ENCODE peak calls at places on chromosomes 7 and 10, in six cellular contexts. E, J, K, R, Z and Q are unnamed samples.

GRCh38 chr10:58384999-58385783 is at the start of gene TFAM:
- DNase-seq in E (peak; percentile 98), J (peak; percentile 97), K (peak; percentile 98), R (peak; percentile 85), Z (peak; percentile 94), Q (peak; percentile 98)

GRCh38 chr10:112526130-112526529 is 79.1 kb downstream of the VTI1A start:
- DNase-seq in E (no peak), J (no peak), K (no peak), R (peak; percentile 28), Z (no peak), Q (no peak)

GRCh38 chr7:134891262-134892001 is 94.9 kb upstream of the AGBL3 start:
- DNase-seq in E (no peak), J (peak; percentile 85), K (peak; percentile 45), R (peak; percentile 92), Z (peak; percentile 88), Q (peak; percentile 90)

GRCh38 chr10:92239600-92240288 is 51.1 kb downstream of the CPEB3 start:
- DNase-seq in E (peak; percentile 77), J (peak; percentile 83), K (peak; percentile 44), R (peak; percentile 30), Z (peak; percentile 86), Q (peak; percentile 76)

GRCh38 chr7:98278936-98279335 is 2.5 kb upstream of the BRI3 start:
- DNase-seq in E (no peak), J (no peak), K (no peak), R (no peak), Z (peak; percentile 46), Q (no peak)

GRCh38 chr7:32088336-32088975 is 18.2 kb upstream of the PDE1C start:
- DNase-seq in E (no peak), J (no peak), K (no peak), R (no peak), Z (no peak), Q (no peak)

GRCh38 chr7:13830604-13830915 is 158.9 kb downstream of the ETV1 start:
- DNase-seq in E (no peak), J (no peak), K (no peak), R (peak; percentile 36), Z (no peak), Q (peak; percentile 43)

GRCh38 chr7:25389489-25390106 is 161.3 kb upstream of the NPVF start:
- DNase-seq in E (peak; percentile 88), J (no peak), K (peak; percentile 60), R (peak; percentile 42), Z (peak; percentile 68), Q (peak; percentile 56)

GRCh38 chr10:69392481-69393000 is 24.2 kb downstream of the TACR2 start:
- DNase-seq in E (peak; percentile 95), J (peak; percentile 91), K (peak; percentile 89), R (peak; percentile 77), Z (peak; percentile 87), Q (peak; percentile 95)

GRCh38 chr7:121302214-121302745 is 26.5 kb upstream of the WNT16 start:
- DNase-seq in E (no peak), J (no peak), K (no peak), R (peak; percentile 89), Z (no peak), Q (no peak)

GRCh38 chr10:5466451-5466996 is 32.8 kb downstream of the CALML5 start:
- DNase-seq in E (no peak), J (peak; percentile 89), K (peak; percentile 90), R (peak; percentile 82), Z (no peak), Q (peak; percentile 87)

GRCh38 chr7:127940365-127941160 is 90.7 kb downstream of the LRRC4 start:
- DNase-seq in E (no peak), J (no peak), K (no peak), R (no peak), Z (no peak), Q (no peak)

GRCh38 chr7:149624006-149624405 is 126.4 kb upstream of the ZNF746 start:
- DNase-seq in E (peak; percentile 77), J (peak; percentile 78), K (peak; percentile 43), R (peak; percentile 11), Z (peak; percentile 75), Q (peak; percentile 54)

GRCh38 chr10:3538291-3538849 is 246.6 kb downstream of the KLF6 start:
- DNase-seq in E (no peak), J (no peak), K (no peak), R (no peak), Z (no peak), Q (no peak)

GRCh38 chr7:106864298-106865081 is 592 bp upstream of the PIK3CG start:
- DNase-seq in E (peak; percentile 84), J (no peak), K (no peak), R (no peak), Z (no peak), Q (no peak)
- H3K9ac ChIP-seq in E (peak overlapping the region; percentile 79), J (no peak overlapping the region), K (no peak overlapping the region), R (no peak overlapping the region), Z (no peak overlapping the region), Q (no peak overlapping the region)

GRCh38 chr7:519974-520458 is 370 bp upstream of the PDGFA start:
- DNase-seq in E (peak; percentile 64), J (peak; percentile 87), K (no peak), R (peak; percentile 36), Z (peak; percentile 83), Q (peak; percentile 85)

GRCh38 chr7:517848-518629 is 1.6 kb downstream of the PDGFA start:
- DNase-seq in E (no peak), J (peak; percentile 93), K (peak; percentile 72), R (peak; percentile 58), Z (no peak), Q (peak; percentile 85)

GRCh38 chr7:519429-519973 is at the start of gene PDGFA:
- DNase-seq in E (peak; percentile 74), J (peak; percentile 88), K (no peak), R (peak; percentile 39), Z (peak; percentile 83), Q (peak; percentile 78)

GRCh38 chr7:520503-521161 is 986 bp upstream of the PDGFA start:
- DNase-seq in E (no peak), J (no peak), K (no peak), R (no peak), Z (no peak), Q (peak; percentile 41)

DNA sequence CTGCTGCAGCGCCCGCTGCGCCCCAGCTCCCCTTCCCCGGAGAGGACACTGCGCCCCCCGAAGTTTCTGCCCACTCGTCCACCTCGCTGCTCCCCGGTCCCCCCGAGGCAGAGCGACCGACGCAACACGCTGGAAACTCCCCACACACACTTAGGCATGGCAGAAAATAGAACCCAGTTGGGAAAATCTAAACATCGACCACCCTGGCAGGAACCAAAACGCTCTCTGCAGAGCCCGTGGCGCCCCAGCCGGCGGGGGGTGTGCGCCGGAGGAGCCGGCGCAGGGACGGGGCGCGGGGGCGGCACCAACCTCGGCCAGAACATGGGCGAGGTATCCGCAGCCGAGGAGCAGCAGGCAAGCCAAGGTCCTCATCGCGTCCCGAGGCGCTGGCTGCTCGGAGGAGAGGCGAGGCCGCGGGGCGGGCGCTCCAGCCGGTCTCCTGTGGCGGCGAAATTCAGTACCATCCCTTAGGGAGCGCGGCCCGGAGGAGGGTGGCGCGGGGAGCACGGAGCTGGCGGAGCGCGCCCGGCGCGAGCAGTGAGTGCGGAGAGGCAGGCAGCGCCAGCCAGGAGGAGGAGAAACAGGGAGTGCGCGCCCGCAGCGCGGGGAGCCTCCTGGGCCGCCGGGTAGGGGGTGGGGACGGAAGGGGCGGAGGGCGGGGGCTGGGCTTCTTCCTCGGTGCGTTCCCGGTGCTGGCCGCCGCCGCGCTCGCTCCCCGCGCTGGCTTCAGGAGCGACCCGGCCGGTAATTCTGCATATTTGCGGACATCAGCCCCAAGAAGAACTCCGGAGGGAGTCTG is 817 bp downstream of the PDGFA start:
- DNase-seq in E (peak; percentile 73), J (peak; percentile 95), K (peak; percentile 89), R (peak; percentile 71), Z (peak; percentile 85), Q (peak; percentile 84)
- H3K9ac ChIP-seq in E (peak overlapping the region; percentile 70), J (peak overlapping the region; percentile 61), K (peak overlapping the region; percentile 91), R (peak overlapping the region; percentile 42), Z (peak overlapping the region; percentile 91), Q (peak overlapping the region; percentile 42)

DNA sequence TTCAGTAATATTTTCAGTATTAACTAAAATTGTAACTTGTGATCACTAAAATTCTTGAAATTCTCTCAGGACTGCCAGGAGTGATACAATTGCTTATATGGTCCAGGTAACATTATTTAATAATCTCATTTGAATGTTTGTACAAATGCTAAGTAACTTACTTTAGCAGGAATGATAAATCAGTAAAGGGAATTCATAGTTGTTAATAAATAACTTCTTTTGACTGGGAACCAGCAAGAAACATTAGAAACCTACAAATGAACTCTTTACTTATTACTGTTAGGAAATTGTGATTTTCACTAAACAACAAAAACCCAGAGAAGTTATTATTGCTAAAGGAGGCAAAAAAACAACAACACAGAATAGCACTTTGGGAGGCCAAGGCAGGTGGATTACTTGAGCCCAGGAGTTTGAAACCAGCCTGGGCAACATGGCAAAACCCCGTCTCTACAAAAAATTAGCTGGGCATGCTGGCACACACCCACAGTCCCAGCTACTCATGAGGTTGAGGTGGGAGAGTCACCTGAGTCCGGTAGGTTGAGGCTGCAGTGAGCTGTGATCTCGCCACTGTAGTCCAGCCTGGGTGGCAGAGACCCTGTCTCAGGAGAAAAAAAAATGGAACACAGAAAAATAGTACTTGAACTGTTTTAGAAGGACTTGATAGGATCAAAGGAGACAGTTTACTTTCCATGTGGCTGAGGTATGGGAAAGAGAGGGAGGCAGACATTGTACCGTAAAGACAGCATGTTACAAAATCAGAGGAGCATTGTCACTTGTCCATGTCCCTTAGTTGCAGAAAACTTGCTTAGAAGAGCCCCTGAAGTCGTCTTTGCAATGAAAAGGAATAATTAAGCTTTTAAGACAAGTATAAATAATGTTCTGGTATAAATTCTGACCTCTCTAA is 53.1 kb downstream of the SHOC2 start:
- DNase-seq in E (no peak), J (peak; percentile 35), K (no peak), R (no peak), Z (no peak), Q (no peak)
- H3K9ac ChIP-seq in E (no peak overlapping the region), J (peak overlapping the region; percentile 21), K (no peak overlapping the region), R (no peak overlapping the region), Z (no peak overlapping the region), Q (no peak overlapping the region)

GRCh38 chr10:86798636-86799035 is 42.2 kb downstream of the BMPR1A start:
- DNase-seq in E (no peak), J (no peak), K (no peak), R (peak; percentile 51), Z (no peak), Q (peak; percentile 69)

GRCh38 chr10:86795353-86795752 is 38.9 kb downstream of the BMPR1A start:
- DNase-seq in E (no peak), J (no peak), K (no peak), R (peak; percentile 89), Z (peak; percentile 12), Q (peak; percentile 87)

GRCh38 chr10:86799188-86799845 is 42.9 kb downstream of the BMPR1A start:
- DNase-seq in E (no peak), J (no peak), K (no peak), R (no peak), Z (no peak), Q (no peak)

GRCh38 chr10:86801995-86802394 is 45.6 kb downstream of the BMPR1A start:
- DNase-seq in E (no peak), J (no peak), K (no peak), R (no peak), Z (no peak), Q (no peak)

DNA sequence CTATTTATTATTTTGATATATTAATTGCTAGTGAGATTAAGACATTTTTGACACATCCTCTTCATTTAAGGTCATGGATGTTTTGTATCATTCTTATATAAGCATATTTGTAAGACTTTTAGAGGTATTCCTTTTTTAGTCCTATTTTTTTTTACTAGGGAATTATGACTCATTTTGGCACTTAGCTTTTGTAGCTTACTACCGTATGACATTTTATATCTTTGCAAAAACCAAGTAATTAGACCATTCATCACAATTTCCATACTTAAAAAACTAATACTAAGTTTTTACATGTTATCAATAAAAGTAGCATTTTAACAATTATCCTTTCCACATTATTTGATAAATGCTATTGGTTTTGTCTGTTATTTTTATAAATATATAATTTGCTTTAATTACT is 41.6 kb downstream of the BMPR1A start:
- DNase-seq in E (no peak), J (no peak), K (no peak), R (no peak), Z (no peak), Q (no peak)
- H3K9ac ChIP-seq in E (no peak overlapping the region), J (no peak overlapping the region), K (no peak overlapping the region), R (no peak overlapping the region), Z (no peak overlapping the region), Q (no peak overlapping the region)

GRCh38 chr10:55822096-55822495 is 539.0 kb downstream of the ZWINT start:
- DNase-seq in E (no peak), J (no peak), K (no peak), R (no peak), Z (no peak), Q (no peak)
- H3K9ac ChIP-seq in E (no peak overlapping the region), J (no peak overlapping the region), K (no peak overlapping the region), R (no peak overlapping the region), Z (no peak overlapping the region), Q (no peak overlapping the region)